ENCODE peak calls at places on chromosomes 7 and 10, in eight cellular contexts. V, H, E, P, Q, I, O and R are unnamed samples.

GRCh38 chr7:31735991-31736982 is 49.3 kb downstream of the PPP1R17 start:
- DNase-seq in Q (peak; percentile 71), I (peak; percentile 67), O (peak; percentile 73), P (peak; percentile 75), V (peak; percentile 20), E (peak; percentile 44), H (no peak), R (no peak)

GRCh38 chr7:141462958-141463357 is 88.3 kb upstream of the AGK start:
- DNase-seq in H (no peak), E (no peak), V (no peak), Q (no peak), I (no peak), O (no peak), P (no peak), R (no peak)

GRCh38 chr10:95457319-95457886 is 103.8 kb downstream of the SORBS1 start:
- DNase-seq in E (no peak), P (no peak), O (no peak), H (no peak), I (no peak), Q (no peak), V (no peak), R (no peak)

GRCh38 chr10:59872892-59873463 is 33.4 kb downstream of the CCDC6 start:
- DNase-seq in I (no peak), Q (peak; percentile 97), V (no peak), E (no peak), P (no peak), O (no peak), H (no peak), R (no peak)

GRCh38 chr10:99430116-99430450 is 341 bp downstream of the GOT1 start:
- DNase-seq in O (no peak), P (no peak), I (no peak), V (no peak), Q (no peak), H (no peak), E (no peak), R (no peak)

GRCh38 chr10:118745056-118745455 is 9.7 kb downstream of the CACUL1 start:
- DNase-seq in V (no peak), H (no peak), O (no peak), I (no peak), Q (no peak), E (no peak), P (no peak), R (no peak)

GRCh38 chr7:56538541-56539429 is 422.6 kb upstream of the NUPR2 start:
- DNase-seq in V (no peak), Q (no peak), I (no peak), P (no peak), O (no peak), E (no peak), H (no peak), R (no peak)

GRCh38 chr10:30803901-30804322 is 174.4 kb upstream of the LYZL2 start:
- DNase-seq in O (no peak), E (no peak), H (no peak), Q (peak; percentile 89), I (no peak), V (peak; percentile 50), P (no peak), R (no peak)

GRCh38 chr10:86312701-86313270 is 53.8 kb downstream of the GRID1 start:
- DNase-seq in H (no peak), Q (no peak), E (no peak), V (no peak), P (no peak), O (no peak), I (no peak), R (no peak)

GRCh38 chr10:62081322-62081945 is 179.9 kb downstream of the ARID5B start:
- DNase-seq in I (no peak), V (no peak), Q (peak; percentile 47), O (no peak), H (no peak), E (no peak), P (no peak), R (no peak)
- TF ChIP-seq CTCF in I (no peak), V (no peak), Q (no peak), O (no peak), H (no peak), E (no peak), P (no peak), R (no peak)

GRCh38 chr10:69826789-69827532 is 25.3 kb downstream of the COL13A1 start:
- DNase-seq in V (no peak), O (no peak), E (no peak), Q (no peak), H (no peak), P (no peak), I (no peak), R (no peak)
- TF ChIP-seq CTCF in V (no peak), O (peak; percentile 23), E (no peak), Q (no peak), H (no peak), P (no peak), I (no peak), R (no peak)

GRCh38 chr7:47528471-47528870 is 53.4 kb downstream of the TNS3 start:
- DNase-seq in P (no peak), Q (no peak), H (no peak), O (no peak), V (no peak), I (no peak), E (no peak), R (no peak)
- TF ChIP-seq CTCF in P (no peak), Q (no peak), H (no peak), O (no peak), V (no peak), I (no peak), E (no peak), R (no peak)

DNA sequence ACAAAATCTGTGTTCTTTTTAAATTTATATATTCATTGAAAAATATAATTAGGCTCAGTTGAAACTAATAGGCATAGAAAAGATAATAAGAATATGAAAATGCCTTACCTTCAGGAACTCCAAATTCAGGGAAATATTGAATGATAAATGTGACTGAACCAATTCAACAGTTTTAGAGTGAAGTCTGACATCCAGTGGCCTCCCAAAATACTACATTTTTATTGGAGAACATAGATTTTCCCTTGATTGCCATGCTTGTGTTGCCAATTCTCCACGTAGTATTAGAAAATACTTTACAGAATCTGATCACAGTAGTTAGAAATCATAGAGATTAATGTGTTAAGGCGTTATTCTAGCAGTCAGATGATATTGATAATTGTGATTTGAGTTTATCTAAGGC is 1246.7 kb downstream of the GATA3 start:
- DNase-seq in I (no peak), H (no peak), P (no peak), V (no peak), O (no peak), Q (peak; percentile 8), E (no peak), R (no peak)
- TF ChIP-seq CTCF in I (no peak), H (no peak), P (peak; percentile 21), V (no peak), O (no peak), Q (peak; percentile 3), E (no peak), R (no peak)